ENCODE peak calls at places on chromosome 11, in nine cellular contexts. J is tibial nerve; E is neural crest cell; X is effector CD4-positive, alpha-beta T cell; S is fibroblast of lung; A is iris pigment epithelial cell; Z is NCI-H1417; C is stimulated activated CD4-positive, alpha-beta T cell treated with anti-CD3 and anti-CD28 coated beads, Interleukin-12 subunit alpha, Interleukin-12 subunit beta, amount 100 ng/mL, for 4 hours; R is gastrocnemius medialis. Q is an unnamed sample.

GRCh38 chr11:130782361-130783221 is 133.7 kb downstream of the SNX19 start:
- DNase-seq in J (no peak), E (no peak), X (no peak), S (peak; percentile 64), A (peak; percentile 59), Z (no peak), C (no peak), R (no peak), Q (no peak)

GRCh38 chr11:46272816-46273427 is 4.5 kb upstream of the CREB3L1 start:
- DNase-seq in J (peak; percentile 62), E (no peak), X (no peak), S (peak; percentile 76), A (peak; percentile 82), Z (no peak), C (no peak), R (no peak), Q (no peak)

GRCh38 chr11:592918-593317 is 16.6 kb downstream of the PHRF1 start:
- DNase-seq in J (no peak), E (no peak), X (no peak), S (no peak), A (no peak), Z (no peak), C (no peak), R (no peak), Q (no peak)

GRCh38 chr11:20479399-20479974 is 92.0 kb downstream of the PRMT3 start:
- DNase-seq in J (no peak), E (no peak), X (no peak), S (no peak), A (no peak), Z (no peak), C (no peak), R (no peak), Q (no peak)

GRCh38 chr11:83827940-83828554 is 541.9 kb upstream of the CCDC90B start:
- DNase-seq in J (no peak), E (peak; percentile 2), X (no peak), S (peak; percentile 59), A (peak; percentile 45), Z (peak; percentile 77), C (no peak), R (no peak), Q (no peak)

GRCh38 chr11:2418961-2419360 is 18.4 kb downstream of the TSSC4 start:
- DNase-seq in J (no peak), E (no peak), X (no peak), S (no peak), A (no peak), Z (no peak), C (no peak), R (no peak), Q (no peak)

GRCh38 chr11:48020092-48020755 is 39.9 kb downstream of the PTPRJ start:
- DNase-seq in J (no peak), E (no peak), X (peak; percentile 19), S (no peak), A (no peak), Z (no peak), C (no peak), R (no peak), Q (no peak)

GRCh38 chr11:94511932-94512781 is at the start of gene C11orf97:
- DNase-seq in J (no peak), E (peak; percentile 62), X (no peak), S (peak; percentile 42), A (peak; percentile 39), Z (peak; percentile 83), C (peak; percentile 50), R (no peak), Q (no peak)

GRCh38 chr11:10005955-10006525 is 288.0 kb downstream of the SBF2 start:
- DNase-seq in J (no peak), E (no peak), X (no peak), S (no peak), A (peak; percentile 11), Z (no peak), C (no peak), R (no peak), Q (no peak)

GRCh38 chr11:110896358-110896757 is 184.1 kb upstream of the ARHGAP20 start:
- DNase-seq in J (no peak), E (no peak), X (no peak), S (peak; percentile 86), A (peak; percentile 95), Z (no peak), C (no peak), R (no peak), Q (peak; percentile 25)

GRCh38 chr11:117859713-117860112 is 16.7 kb downstream of the FXYD6 start:
- DNase-seq in J (no peak), E (no peak), X (no peak), S (no peak), A (no peak), Z (peak; percentile 59), C (no peak), R (no peak), Q (no peak)

GRCh38 chr11:597166-597725 is 18.5 kb downstream of the IRF7 start:
- DNase-seq in J (no peak), E (no peak), X (no peak), S (no peak), A (no peak), Z (no peak), C (no peak), R (no peak), Q (no peak)

GRCh38 chr11:73907191-73907590 is 30.4 kb downstream of the PAAF1 start:
- DNase-seq in J (no peak), E (no peak), X (no peak), S (no peak), A (peak; percentile 70), Z (no peak), C (no peak), R (peak; percentile 44), Q (no peak)

GRCh38 chr11:11841121-11841604 is 609 bp upstream of the USP47 start:
- DNase-seq in J (no peak), E (no peak), X (no peak), S (peak; percentile 50), A (peak; percentile 34), Z (peak; percentile 85), C (no peak), R (peak; percentile 43), Q (no peak)

GRCh38 chr11:117281159-117281558 is 10.0 kb upstream of the BACE1-AS start:
- DNase-seq in J (no peak), E (no peak), X (no peak), S (peak; percentile 93), A (peak; percentile 88), Z (no peak), C (no peak), R (no peak), Q (peak; percentile 13)

GRCh38 chr11:66264893-66265292 is 3.5 kb upstream of the RAB1B start:
- DNase-seq in J (no peak), E (no peak), X (no peak), S (no peak), A (no peak), Z (no peak), C (peak; percentile 42), R (no peak), Q (no peak)

GRCh38 chr11:68314203-68314885 is 2.0 kb downstream of the LRP5 start:
- DNase-seq in J (no peak), E (no peak), X (no peak), S (peak; percentile 25), A (no peak), Z (peak; percentile 35), C (no peak), R (no peak), Q (no peak)

GRCh38 chr11:69997352-69997751 is 80.8 kb upstream of the ANO1 start:
- DNase-seq in J (no peak), E (no peak), X (no peak), S (no peak), A (no peak), Z (no peak), C (no peak), R (no peak), Q (no peak)

Q was measured in lower leg skin.